ENCODE peak calls at places on chromosomes 7 and 10, in four cellular contexts. One of them, this sample, is unnamed.

GRCh38 chr10:125201108-125201524 is 40.8 kb upstream of the CTBP2 start:
- DNase-seq in fibroblast of villous mesenchyme: peak
- DNase-seq in psoas muscle: no peak
- DNase-seq in IMR-90: peak
- DNase-seq in this sample: peak

GRCh38 chr7:98133181-98133580 is 26.5 kb downstream of the LMTK2 start:
- DNase-seq in fibroblast of villous mesenchyme: peak
- DNase-seq in IMR-90: no peak
- DNase-seq in psoas muscle: no peak
- DNase-seq in this sample: peak

GRCh38 chr7:139189357-139189756 is 41.7 kb upstream of the UBN2 start:
- DNase-seq in psoas muscle: no peak
- DNase-seq in IMR-90: no peak
- DNase-seq in fibroblast of villous mesenchyme: no peak
- DNase-seq in this sample: no peak

GRCh38 chr7:27062946-27063345 is 32.9 kb downstream of the HOXA1 start:
- DNase-seq in IMR-90: no peak
- DNase-seq in fibroblast of villous mesenchyme: no peak
- DNase-seq in psoas muscle: no peak
- DNase-seq in this sample: no peak

GRCh38 chr10:133205146-133205545 is 24.9 kb upstream of the UTF1 start:
- DNase-seq in fibroblast of villous mesenchyme: no peak
- DNase-seq in psoas muscle: no peak
- DNase-seq in IMR-90: no peak
- DNase-seq in this sample: no peak

GRCh38 chr7:1810961-1811849 is 141.1 kb downstream of the ELFN1 start:
- DNase-seq in fibroblast of villous mesenchyme: peak
- DNase-seq in psoas muscle: no peak
- DNase-seq in IMR-90: peak
- DNase-seq in this sample: no peak

GRCh38 chr7:27155816-27156507 is 513 bp downstream of the HOXA7 start:
- DNase-seq in fibroblast of villous mesenchyme: peak
- DNase-seq in psoas muscle: peak
- DNase-seq in IMR-90: no peak
- DNase-seq in this sample: peak

GRCh38 chr7:137313196-137313595 is 30.3 kb downstream of the PTN start:
- DNase-seq in psoas muscle: no peak
- DNase-seq in IMR-90: peak
- DNase-seq in fibroblast of villous mesenchyme: no peak
- DNase-seq in this sample: peak

GRCh38 chr10:30029890-30030261 is 29.5 kb downstream of the JCAD start:
- DNase-seq in psoas muscle: no peak
- DNase-seq in fibroblast of villous mesenchyme: no peak
- DNase-seq in IMR-90: no peak
- DNase-seq in this sample: no peak

GRCh38 chr10:113704637-113705343 is 25.1 kb downstream of the CASP7 start:
- DNase-seq in fibroblast of villous mesenchyme: peak
- DNase-seq in psoas muscle: no peak
- DNase-seq in IMR-90: peak
- DNase-seq in this sample: peak

GRCh38 chr10:94129393-94130130 is 135.8 kb downstream of the PLCE1 start:
- DNase-seq in fibroblast of villous mesenchyme: peak
- DNase-seq in psoas muscle: no peak
- DNase-seq in IMR-90: peak
- DNase-seq in this sample: peak

GRCh38 chr7:95105627-95106026 is 198.2 kb downstream of the PPP1R9A start:
- DNase-seq in fibroblast of villous mesenchyme: no peak
- DNase-seq in psoas muscle: no peak
- DNase-seq in IMR-90: no peak
- DNase-seq in this sample: no peak

GRCh38 chr7:99693427-99694200 is 13.8 kb upstream of the CYP3A5 start:
- DNase-seq in fibroblast of villous mesenchyme: peak
- DNase-seq in IMR-90: no peak
- DNase-seq in psoas muscle: no peak
- DNase-seq in this sample: no peak

GRCh38 chr7:156827587-156828203 is 65.3 kb downstream of the LMBR1 start:
- DNase-seq in psoas muscle: no peak
- DNase-seq in fibroblast of villous mesenchyme: peak
- DNase-seq in IMR-90: peak
- DNase-seq in this sample: peak

GRCh38 chr7:16816820-16817219 is 12.0 kb upstream of the AGR2 start:
- DNase-seq in psoas muscle: no peak
- DNase-seq in IMR-90: no peak
- DNase-seq in fibroblast of villous mesenchyme: no peak
- DNase-seq in this sample: no peak

GRCh38 chr10:47282657-47283018 is 17.4 kb upstream of the GDF10 start:
- DNase-seq in IMR-90: no peak
- DNase-seq in psoas muscle: no peak
- DNase-seq in fibroblast of villous mesenchyme: no peak
- DNase-seq in this sample: no peak

GRCh38 chr7:64643567-64643966 is 22.4 kb upstream of the ZNF107 start:
- DNase-seq in psoas muscle: no peak
- DNase-seq in fibroblast of villous mesenchyme: no peak
- DNase-seq in IMR-90: no peak
- DNase-seq in this sample: no peak

GRCh38 chr10:128551475-128551874 is 425.3 kb upstream of the MKI67 start:
- DNase-seq in psoas muscle: no peak
- DNase-seq in fibroblast of villous mesenchyme: no peak
- DNase-seq in IMR-90: no peak
- DNase-seq in this sample: no peak

GRCh38 chr10:25294032-25294926 is 119.5 kb downstream of the GPR158 start:
- DNase-seq in IMR-90: peak
- DNase-seq in fibroblast of villous mesenchyme: no peak
- DNase-seq in psoas muscle: no peak
- DNase-seq in this sample: peak

GRCh38 chr7:125908714-125909113 is 979.1 kb upstream of the POT1 start:
- DNase-seq in IMR-90: no peak
- DNase-seq in fibroblast of villous mesenchyme: no peak
- DNase-seq in psoas muscle: no peak
- DNase-seq in this sample: no peak

GRCh38 chr7:19107392-19108147 is 9.9 kb downstream of the TWIST1 start:
- DNase-seq in psoas muscle: no peak
- DNase-seq in fibroblast of villous mesenchyme: peak
- DNase-seq in IMR-90: peak
- DNase-seq in this sample: peak

GRCh38 chr7:18345641-18346234 is 149.8 kb upstream of the HDAC9 start:
- DNase-seq in IMR-90: peak
- DNase-seq in psoas muscle: no peak
- DNase-seq in fibroblast of villous mesenchyme: peak
- DNase-seq in this sample: peak

GRCh38 chr10:94016727-94017714 is 23.3 kb downstream of the PLCE1 start:
- DNase-seq in fibroblast of villous mesenchyme: no peak
- DNase-seq in psoas muscle: no peak
- DNase-seq in IMR-90: peak
- DNase-seq in this sample: peak

GRCh38 chr10:121683366-121683765 is 85.1 kb upstream of the FGFR2 start:
- DNase-seq in psoas muscle: no peak
- DNase-seq in IMR-90: no peak
- DNase-seq in fibroblast of villous mesenchyme: no peak
- DNase-seq in this sample: no peak

GRCh38 chr10:97074256-97075145 is 111.3 kb downstream of the SLIT1 start:
- DNase-seq in fibroblast of villous mesenchyme: no peak
- DNase-seq in psoas muscle: no peak
- DNase-seq in IMR-90: no peak
- DNase-seq in this sample: no peak

GRCh38 chr7:143063741-143064140 is 11.6 kb downstream of the OR6V1 start:
- DNase-seq in IMR-90: no peak
- DNase-seq in fibroblast of villous mesenchyme: no peak
- DNase-seq in psoas muscle: no peak
- DNase-seq in this sample: no peak

GRCh38 chr10:47165711-47166404 is 134.1 kb upstream of the GDF10 start:
- DNase-seq in psoas muscle: peak
- DNase-seq in IMR-90: peak
- DNase-seq in fibroblast of villous mesenchyme: peak
- DNase-seq in this sample: peak

GRCh38 chr10:65194131-65194530 is 1672.9 kb downstream of the REEP3 start:
- DNase-seq in psoas muscle: no peak
- DNase-seq in IMR-90: no peak
- DNase-seq in fibroblast of villous mesenchyme: peak
- DNase-seq in this sample: peak

GRCh38 chr7:46742608-46743000 is 821.5 kb upstream of the IGFBP3 start:
- DNase-seq in IMR-90: no peak
- DNase-seq in psoas muscle: no peak
- DNase-seq in fibroblast of villous mesenchyme: peak
- DNase-seq in this sample: no peak

GRCh38 chr7:2717293-2717904 is 29.4 kb downstream of the AMZ1 start:
- DNase-seq in psoas muscle: no peak
- DNase-seq in fibroblast of villous mesenchyme: peak
- DNase-seq in IMR-90: peak
- DNase-seq in this sample: peak

GRCh38 chr10:103783686-103784085 is 71.7 kb downstream of the SH3PXD2A start:
- DNase-seq in psoas muscle: no peak
- DNase-seq in IMR-90: no peak
- DNase-seq in fibroblast of villous mesenchyme: no peak
- DNase-seq in this sample: no peak

GRCh38 chr7:38427279-38427955 is 154.0 kb upstream of the TARP start:
- DNase-seq in psoas muscle: no peak
- DNase-seq in IMR-90: no peak
- DNase-seq in fibroblast of villous mesenchyme: no peak
- DNase-seq in this sample: no peak

GRCh38 chr7:91496251-91496820 is 232.1 kb downstream of the FZD1 start:
- DNase-seq in psoas muscle: no peak
- DNase-seq in fibroblast of villous mesenchyme: no peak
- DNase-seq in IMR-90: no peak
- DNase-seq in this sample: no peak

DNA sequence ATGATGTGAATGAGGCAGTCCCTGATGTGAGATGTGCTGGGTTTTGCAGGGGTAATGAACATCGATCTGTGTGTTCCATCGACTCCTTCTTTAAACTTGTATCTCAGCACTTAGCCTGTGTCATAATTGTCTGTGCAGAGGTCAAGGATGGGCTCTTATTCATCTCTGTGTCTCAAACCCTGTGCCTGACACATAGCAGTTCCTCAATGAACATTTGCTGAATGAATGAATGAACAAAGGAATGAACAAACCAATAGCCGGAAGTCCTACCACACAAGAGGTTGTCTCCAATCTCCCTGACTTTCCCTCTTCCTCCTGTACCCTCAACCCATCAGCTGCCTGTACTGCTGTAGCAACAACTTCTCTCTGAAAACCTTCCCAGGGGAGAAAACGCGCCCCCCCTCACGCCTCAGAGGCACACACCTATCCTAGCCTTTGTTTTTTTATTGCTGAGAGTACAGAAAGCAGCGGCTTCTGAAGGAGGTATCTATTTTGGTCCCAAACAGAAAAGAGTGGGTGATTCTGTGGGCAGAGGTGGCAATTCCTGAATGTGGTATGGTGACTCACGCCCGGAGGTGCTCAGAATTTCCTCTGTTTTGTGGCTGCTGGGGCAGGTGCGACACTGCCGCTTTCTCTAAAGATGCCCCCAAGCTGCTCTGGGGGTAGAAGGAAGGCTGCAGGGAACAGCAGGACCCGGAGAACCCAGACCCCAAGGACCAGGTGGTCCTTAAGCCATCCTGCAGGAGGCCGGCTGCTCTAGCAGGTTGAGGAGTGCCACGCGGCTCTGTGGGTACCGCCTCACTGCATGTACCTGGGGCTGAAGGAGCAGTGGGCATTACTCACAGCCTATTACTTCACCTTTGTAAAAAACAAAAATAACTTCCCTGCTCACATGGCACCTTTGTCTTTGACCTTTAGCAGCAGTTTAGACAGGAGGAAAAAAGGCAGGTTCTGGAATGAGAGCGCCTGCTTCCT is 9.6 kb downstream of the IL2RA start:
- DNase-seq in IMR-90: no peak
- DNase-seq in psoas muscle: no peak
- DNase-seq in fibroblast of villous mesenchyme: no peak
- DNase-seq in this sample: no peak
- H3K4me3 ChIP-seq in IMR-90: no peak
- H3K4me3 ChIP-seq in psoas muscle: no peak
- H3K4me3 ChIP-seq in fibroblast of villous mesenchyme: no peak
- H3K4me3 ChIP-seq in this sample: no peak

GRCh38 chr7:104643587-104644217 is 315.3 kb downstream of the LHFPL3 start:
- DNase-seq in IMR-90: no peak
- DNase-seq in fibroblast of villous mesenchyme: peak
- DNase-seq in psoas muscle: no peak
- DNase-seq in this sample: no peak
- TF ChIP-seq CTCF in IMR-90: peak
- TF ChIP-seq CTCF in fibroblast of villous mesenchyme: peak
- TF ChIP-seq CTCF in psoas muscle: no peak
- TF ChIP-seq CTCF in this sample: peak

DNA sequence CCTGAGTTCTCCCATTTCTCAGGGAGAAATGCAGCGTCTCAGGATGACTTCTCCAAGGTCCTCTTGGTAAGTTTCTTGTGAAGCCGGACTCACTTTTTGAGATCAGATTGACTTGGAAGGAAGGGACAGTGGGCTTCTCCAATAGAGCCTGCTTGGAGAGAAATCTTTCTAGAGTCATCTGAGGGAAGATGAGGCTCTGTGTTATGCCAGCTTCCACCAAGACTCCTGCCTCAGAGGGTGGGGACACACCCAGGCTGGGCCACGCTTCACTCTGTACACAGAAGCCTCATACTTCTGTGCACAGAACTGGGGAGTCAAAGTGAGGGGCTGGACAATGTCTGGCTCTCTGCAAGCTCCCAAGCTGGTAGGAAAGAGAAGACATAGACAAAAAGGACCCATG is 5.5 kb downstream of the C10orf105 start:
- DNase-seq in psoas muscle: no peak
- DNase-seq in fibroblast of villous mesenchyme: no peak
- DNase-seq in IMR-90: no peak
- DNase-seq in this sample: no peak
- H3K4me3 ChIP-seq in psoas muscle: no peak
- H3K4me3 ChIP-seq in fibroblast of villous mesenchyme: no peak
- H3K4me3 ChIP-seq in IMR-90: no peak
- H3K4me3 ChIP-seq in this sample: no peak

GRCh38 chr7:7596156-7596555 is 29.5 kb downstream of the MIOS start:
- DNase-seq in IMR-90: no peak
- DNase-seq in psoas muscle: no peak
- DNase-seq in fibroblast of villous mesenchyme: no peak
- DNase-seq in this sample: no peak

GRCh38 chr7:7595451-7595850 is 28.8 kb downstream of the MIOS start:
- DNase-seq in psoas muscle: no peak
- DNase-seq in IMR-90: peak
- DNase-seq in fibroblast of villous mesenchyme: peak
- DNase-seq in this sample: peak
- TF ChIP-seq CTCF in psoas muscle: peak
- TF ChIP-seq CTCF in IMR-90: peak
- TF ChIP-seq CTCF in fibroblast of villous mesenchyme: peak
- TF ChIP-seq CTCF in this sample: no peak

This sample was measured in astrocyte of the spinal cord.